ENCODE peak calls at places on chromosomes 3 and 15, in ten cellular contexts. One of them, this sample, is unnamed.

GRCh38 chr3:47865192-47865591 is 62.3 kb downstream of the DHX30 start:
- DNase-seq in ELR: peak
- DNase-seq in HTR-8/SVneo: no peak
- DNase-seq in progenitor cell of endocrine pancreas: no peak
- DNase-seq in Kasumi-1: no peak
- DNase-seq in AG08396: no peak
- DNase-seq in body of pancreas: no peak
- DNase-seq in kidney glomerular epithelial cell: no peak
- DNase-seq in stimulated activated naive CD4-positive, alpha-beta T cell treated with Interleukin-2 at 50 U/mL for 16 hours: no peak
- DNase-seq in HFFc6: no peak
- DNase-seq in this sample: no peak

GRCh38 chr15:59738676-59739075 is 49.6 kb upstream of the BNIP2 start:
- DNase-seq in body of pancreas: no peak
- DNase-seq in ELR: no peak
- DNase-seq in HTR-8/SVneo: no peak
- DNase-seq in AG08396: no peak
- DNase-seq in kidney glomerular epithelial cell: no peak
- DNase-seq in HFFc6: no peak
- DNase-seq in progenitor cell of endocrine pancreas: no peak
- DNase-seq in stimulated activated naive CD4-positive, alpha-beta T cell treated with Interleukin-2 at 50 U/mL for 16 hours: no peak
- DNase-seq in Kasumi-1: no peak
- DNase-seq in this sample: no peak

GRCh38 chr3:119310052-119310451 is 15.9 kb downstream of the ARHGAP31 start:
- DNase-seq in ELR: peak
- DNase-seq in HTR-8/SVneo: peak
- DNase-seq in Kasumi-1: no peak
- DNase-seq in stimulated activated naive CD4-positive, alpha-beta T cell treated with Interleukin-2 at 50 U/mL for 16 hours: no peak
- DNase-seq in HFFc6: peak
- DNase-seq in AG08396: peak
- DNase-seq in kidney glomerular epithelial cell: peak
- DNase-seq in progenitor cell of endocrine pancreas: no peak
- DNase-seq in body of pancreas: no peak
- DNase-seq in this sample: no peak

GRCh38 chr3:140013220-140013619 is 78.2 kb downstream of the CLSTN2 start:
- DNase-seq in body of pancreas: no peak
- DNase-seq in ELR: no peak
- DNase-seq in Kasumi-1: no peak
- DNase-seq in AG08396: no peak
- DNase-seq in kidney glomerular epithelial cell: no peak
- DNase-seq in HFFc6: no peak
- DNase-seq in HTR-8/SVneo: no peak
- DNase-seq in progenitor cell of endocrine pancreas: no peak
- DNase-seq in stimulated activated naive CD4-positive, alpha-beta T cell treated with Interleukin-2 at 50 U/mL for 16 hours: no peak
- DNase-seq in this sample: no peak

GRCh38 chr15:45386420-45386819 is 8.1 kb upstream of the GATM start:
- DNase-seq in progenitor cell of endocrine pancreas: no peak
- DNase-seq in AG08396: no peak
- DNase-seq in kidney glomerular epithelial cell: no peak
- DNase-seq in body of pancreas: peak
- DNase-seq in stimulated activated naive CD4-positive, alpha-beta T cell treated with Interleukin-2 at 50 U/mL for 16 hours: no peak
- DNase-seq in HTR-8/SVneo: no peak
- DNase-seq in Kasumi-1: no peak
- DNase-seq in ELR: no peak
- DNase-seq in HFFc6: no peak
- DNase-seq in this sample: peak

GRCh38 chr3:167731393-167731792 is 3.3 kb downstream of the PDCD10 start:
- DNase-seq in ELR: no peak
- DNase-seq in HFFc6: no peak
- DNase-seq in AG08396: no peak
- DNase-seq in Kasumi-1: no peak
- DNase-seq in body of pancreas: no peak
- DNase-seq in HTR-8/SVneo: no peak
- DNase-seq in progenitor cell of endocrine pancreas: no peak
- DNase-seq in kidney glomerular epithelial cell: no peak
- DNase-seq in stimulated activated naive CD4-positive, alpha-beta T cell treated with Interleukin-2 at 50 U/mL for 16 hours: no peak
- DNase-seq in this sample: no peak

GRCh38 chr3:178967184-178967532 is 104.5 kb downstream of the ZMAT3 start:
- DNase-seq in HFFc6: no peak
- DNase-seq in Kasumi-1: no peak
- DNase-seq in AG08396: no peak
- DNase-seq in progenitor cell of endocrine pancreas: no peak
- DNase-seq in HTR-8/SVneo: no peak
- DNase-seq in stimulated activated naive CD4-positive, alpha-beta T cell treated with Interleukin-2 at 50 U/mL for 16 hours: no peak
- DNase-seq in body of pancreas: no peak
- DNase-seq in kidney glomerular epithelial cell: peak
- DNase-seq in ELR: no peak
- DNase-seq in this sample: no peak

GRCh38 chr15:100788080-100788730 is 91.4 kb upstream of the ALDH1A3 start:
- DNase-seq in HTR-8/SVneo: no peak
- DNase-seq in ELR: no peak
- DNase-seq in kidney glomerular epithelial cell: no peak
- DNase-seq in stimulated activated naive CD4-positive, alpha-beta T cell treated with Interleukin-2 at 50 U/mL for 16 hours: no peak
- DNase-seq in AG08396: no peak
- DNase-seq in body of pancreas: no peak
- DNase-seq in HFFc6: no peak
- DNase-seq in Kasumi-1: no peak
- DNase-seq in progenitor cell of endocrine pancreas: no peak
- DNase-seq in this sample: no peak

GRCh38 chr3:72398781-72399180 is 449.5 kb downstream of the SHQ1 start:
- DNase-seq in progenitor cell of endocrine pancreas: no peak
- DNase-seq in Kasumi-1: no peak
- DNase-seq in kidney glomerular epithelial cell: no peak
- DNase-seq in stimulated activated naive CD4-positive, alpha-beta T cell treated with Interleukin-2 at 50 U/mL for 16 hours: no peak
- DNase-seq in HFFc6: no peak
- DNase-seq in HTR-8/SVneo: no peak
- DNase-seq in body of pancreas: no peak
- DNase-seq in AG08396: no peak
- DNase-seq in ELR: no peak
- DNase-seq in this sample: no peak

GRCh38 chr3:81245043-81245442 is 516.4 kb downstream of the GBE1 start:
- DNase-seq in Kasumi-1: no peak
- DNase-seq in HFFc6: no peak
- DNase-seq in AG08396: no peak
- DNase-seq in progenitor cell of endocrine pancreas: no peak
- DNase-seq in body of pancreas: no peak
- DNase-seq in kidney glomerular epithelial cell: peak
- DNase-seq in ELR: no peak
- DNase-seq in stimulated activated naive CD4-positive, alpha-beta T cell treated with Interleukin-2 at 50 U/mL for 16 hours: no peak
- DNase-seq in HTR-8/SVneo: no peak
- DNase-seq in this sample: no peak

GRCh38 chr15:78054518-78054917 is 23.0 kb downstream of the TBC1D2B start:
- DNase-seq in HFFc6: no peak
- DNase-seq in HTR-8/SVneo: no peak
- DNase-seq in AG08396: no peak
- DNase-seq in body of pancreas: no peak
- DNase-seq in kidney glomerular epithelial cell: no peak
- DNase-seq in Kasumi-1: no peak
- DNase-seq in ELR: no peak
- DNase-seq in stimulated activated naive CD4-positive, alpha-beta T cell treated with Interleukin-2 at 50 U/mL for 16 hours: no peak
- DNase-seq in progenitor cell of endocrine pancreas: no peak
- DNase-seq in this sample: no peak

This sample was measured in NCI-H1694.